ENCODE peak calls at places on chromosomes 2 and 18, in four cellular contexts. A, O, F and V are unnamed samples.

GRCh38 chr2:196073521-196073920 is 4.9 kb upstream of the DNAH7 start:
- DNase-seq in A (no peak), O (no peak), F (no peak), V (peak; percentile 85)

GRCh38 chr2:74378007-74378406 is 2.1 kb downstream of the DCTN1 start:
- DNase-seq in A (no peak), O (no peak), F (no peak), V (no peak)

GRCh38 chr2:15941483-15941853 is 1.1 kb downstream of the MYCN start:
- DNase-seq in A (no peak), O (no peak), F (no peak), V (peak; percentile 33)

GRCh38 chr2:49755777-49756176 is 601.5 kb upstream of the FSHR start:
- DNase-seq in A (no peak), O (no peak), F (no peak), V (no peak)

GRCh38 chr2:239678186-239678490 is 277.3 kb upstream of the HDAC4 start:
- DNase-seq in A (no peak), O (no peak), F (no peak), V (no peak)

GRCh38 chr2:239561448-239562001 is 160.7 kb upstream of the HDAC4 start:
- DNase-seq in A (no peak), O (no peak), F (no peak), V (no peak)

GRCh38 chr2:232486558-232487384 is 863 bp downstream of the ECEL1 start:
- DNase-seq in A (no peak), O (no peak), F (no peak), V (no peak)

GRCh38 chr18:48816554-48816953 is 134.2 kb downstream of the SMAD7 start:
- DNase-seq in A (no peak), O (no peak), F (no peak), V (no peak)

GRCh38 chr2:132279344-132279743 is 117.6 kb upstream of the ANKRD30BL start:
- DNase-seq in A (no peak), O (no peak), F (no peak), V (no peak)

GRCh38 chr2:26724004-26724750 is 31.7 kb downstream of the KCNK3 start:
- DNase-seq in A (no peak), O (no peak), F (peak; percentile 96), V (peak; percentile 72)

GRCh38 chr2:68905116-68905515 is 33.9 kb upstream of the BMP10 start:
- DNase-seq in A (no peak), O (no peak), F (no peak), V (no peak)

GRCh38 chr2:16725549-16725948 is 59.9 kb upstream of the CYRIA start:
- DNase-seq in A (no peak), O (no peak), F (no peak), V (no peak)

GRCh38 chr2:218255441-218255840 is 5.4 kb upstream of the GPBAR1 start:
- DNase-seq in A (no peak), O (no peak), F (no peak), V (no peak)

GRCh38 chr2:175366814-175367213 is 185.3 kb upstream of the ATP5MC3 start:
- DNase-seq in A (peak; percentile 26), O (peak; percentile 30), F (peak; percentile 55), V (peak; percentile 45)

GRCh38 chr2:235709124-235709813 is 215.4 kb downstream of the AGAP1 start:
- DNase-seq in A (no peak), O (no peak), F (no peak), V (peak; percentile 99)

GRCh38 chr2:173550143-173550542 is 195.5 kb downstream of the CDCA7 start:
- DNase-seq in A (no peak), O (no peak), F (peak; percentile 10), V (no peak)

GRCh38 chr2:43852196-43852730 is 13.5 kb downstream of the ABCG8 start:
- DNase-seq in A (no peak), O (no peak), F (no peak), V (no peak)

GRCh38 chr2:2662037-2662846 is 331.2 kb upstream of the MYT1L start:
- DNase-seq in A (peak; percentile 74), O (no peak), F (no peak), V (no peak)

GRCh38 chr2:122062506-122062905 is 307.1 kb downstream of the TSN start:
- DNase-seq in A (no peak), O (no peak), F (no peak), V (no peak)

GRCh38 chr2:69911985-69912563 is 2.8 kb upstream of the MXD1 start:
- DNase-seq in A (peak; percentile 29), O (peak; percentile 53), F (peak; percentile 78), V (peak; percentile 75)

GRCh38 chr18:48806551-48807261 is 144.1 kb downstream of the SMAD7 start:
- DNase-seq in A (no peak), O (no peak), F (no peak), V (no peak)

GRCh38 chr2:238908960-238909951 is 61.4 kb downstream of the TWIST2 start:
- DNase-seq in A (no peak), O (no peak), F (peak; percentile 89), V (no peak)

GRCh38 chr2:182642328-182642727 is 73.7 kb upstream of the DNAJC10 start:
- DNase-seq in A (no peak), O (no peak), F (peak; percentile 60), V (peak; percentile 21)

GRCh38 chr2:48725696-48726494 is 29.6 kb downstream of the LHCGR start:
- DNase-seq in A (no peak), O (no peak), F (peak; percentile 23), V (no peak)

GRCh38 chr2:132547089-132547687 is 122.8 kb downstream of the LYPD1 start:
- DNase-seq in A (peak; percentile 79), O (peak; percentile 51), F (peak; percentile 83), V (peak; percentile 72)

GRCh38 chr2:57510704-57511103 is 535.9 kb upstream of the VRK2 start:
- DNase-seq in A (no peak), O (no peak), F (no peak), V (no peak)